ENCODE peak calls at places on chromosomes 5 and 9, in eight cellular contexts. L is DMS 273 treated with DMSO at 0.1 percent for 48 hours; B is amniotic stem cell; E is AG20443; Q is WERI-Rb-1; T is A549; G is stimulated activated CD4-positive, alpha-beta T cell treated with anti-CD3 and anti-CD28 coated beads, Interleukin-4, amount 100 ng/mL, for 1 hour; R is NCI-H1417. Y is an unnamed sample.

GRCh38 chr5:165914462-165914861 is 2377.0 kb upstream of the WWC1 start:
- DNase-seq in L (no peak), B (no peak), E (no peak), Q (no peak), T (no peak), G (no peak), R (no peak), Y (no peak)

GRCh38 chr9:69476797-69477196 is 151.8 kb downstream of the ENTREP1 start:
- DNase-seq in L (no peak), B (no peak), E (no peak), Q (no peak), T (no peak), G (no peak), R (peak; percentile 8), Y (no peak)

GRCh38 chr5:129384736-129385135 is 75.4 kb upstream of the ADAMTS19 start:
- DNase-seq in L (no peak), B (no peak), E (no peak), Q (no peak), T (no peak), G (no peak), R (no peak), Y (peak; percentile 64)

GRCh38 chr5:12125895-12126294 is 221.6 kb upstream of the CTNND2 start:
- DNase-seq in L (no peak), B (no peak), E (no peak), Q (no peak), T (no peak), G (no peak), R (no peak), Y (no peak)

GRCh38 chr5:32508806-32509805 is 64.6 kb upstream of the ZFR start:
- DNase-seq in L (no peak), B (no peak), E (no peak), Q (no peak), T (no peak), G (no peak), R (no peak), Y (peak; percentile 78)

GRCh38 chr5:149063017-149063687 is at the start of gene SH3TC2:
- DNase-seq in L (no peak), B (no peak), E (peak; percentile 87), Q (no peak), T (peak; percentile 14), G (no peak), R (no peak), Y (peak; percentile 82)

GRCh38 chr5:135262364-135262763 is 136.7 kb downstream of the MACROH2A1 start:
- DNase-seq in L (no peak), B (no peak), E (no peak), Q (no peak), T (no peak), G (no peak), R (no peak), Y (no peak)

GRCh38 chr5:139390639-139391569 is 1.2 kb upstream of the MZB1 start:
- DNase-seq in L (no peak), B (no peak), E (no peak), Q (no peak), T (no peak), G (no peak), R (no peak), Y (no peak)

GRCh38 chr5:148543727-148544126 is 110.6 kb downstream of the HTR4 start:
- DNase-seq in L (no peak), B (no peak), E (peak; percentile 17), Q (no peak), T (no peak), G (no peak), R (no peak), Y (no peak)

GRCh38 chr5:99706160-99706559 is 777.4 kb upstream of the CHD1 start:
- DNase-seq in L (no peak), B (no peak), E (no peak), Q (no peak), T (no peak), G (no peak), R (no peak), Y (no peak)

GRCh38 chr5:127290019-127290945 is at the start of gene MEGF10:
- DNase-seq in L (peak; percentile 16), B (peak; percentile 66), E (peak; percentile 85), Q (peak; percentile 59), T (peak; percentile 48), G (peak; percentile 7), R (no peak), Y (peak; percentile 33)

GRCh38 chr5:148005788-148006520 is 57.8 kb upstream of the SPINK5 start:
- DNase-seq in L (peak; percentile 2), B (no peak), E (no peak), Q (peak; percentile 17), T (no peak), G (no peak), R (no peak), Y (no peak)

GRCh38 chr5:135191084-135191826 is 157.2 kb upstream of the PITX1 start:
- DNase-seq in L (peak; percentile 48), B (peak; percentile 89), E (peak; percentile 85), Q (peak; percentile 93), T (peak; percentile 62), G (peak; percentile 78), R (peak; percentile 75), Y (peak; percentile 81)

GRCh38 chr9:16099901-16100300 is 547.1 kb downstream of the CCDC171 start:
- DNase-seq in L (no peak), B (no peak), E (no peak), Q (no peak), T (no peak), G (no peak), R (no peak), Y (no peak)

GRCh38 chr9:107059215-107059614 is 196.2 kb downstream of the ZNF462 start:
- DNase-seq in L (no peak), B (no peak), E (no peak), Q (no peak), T (no peak), G (no peak), R (no peak), Y (no peak)

GRCh38 chr5:72940082-72940481 is 15.8 kb upstream of the FCHO2 start:
- DNase-seq in L (no peak), B (no peak), E (no peak), Q (no peak), T (no peak), G (no peak), R (no peak), Y (no peak)

GRCh38 chr9:130286781-130287428 is 21.3 kb downstream of the HMCN2 start:
- DNase-seq in L (no peak), B (no peak), E (no peak), Q (no peak), T (no peak), G (no peak), R (no peak), Y (no peak)

GRCh38 chr9:135736979-135737839 is 35.2 kb downstream of the KCNT1 start:
- DNase-seq in L (no peak), B (no peak), E (no peak), Q (no peak), T (no peak), G (no peak), R (no peak), Y (no peak)

GRCh38 chr5:77101298-77101697 is 14.2 kb upstream of the ZBED3 start:
- DNase-seq in L (no peak), B (no peak), E (peak; percentile 71), Q (no peak), T (no peak), G (no peak), R (no peak), Y (peak; percentile 80)

GRCh38 chr5:5421149-5421960 is 1.1 kb upstream of the ICE1 start:
- DNase-seq in L (no peak), B (no peak), E (no peak), Q (peak; percentile 23), T (no peak), G (no peak), R (peak; percentile 23), Y (peak; percentile 7)

GRCh38 chr5:80231243-80231642 is 24.6 kb downstream of the SERINC5 start:
- DNase-seq in L (no peak), B (no peak), E (peak; percentile 72), Q (no peak), T (no peak), G (no peak), R (no peak), Y (peak; percentile 24)

GRCh38 chr5:81420039-81420667 is 26.2 kb upstream of the ACOT12 start:
- DNase-seq in L (no peak), B (peak; percentile 68), E (peak; percentile 81), Q (no peak), T (peak; percentile 47), G (no peak), R (no peak), Y (peak; percentile 90)

GRCh38 chr5:171315386-171315891 is 6.4 kb downstream of the TLX3 start:
- DNase-seq in L (no peak), B (no peak), E (no peak), Q (no peak), T (no peak), G (no peak), R (no peak), Y (no peak)

GRCh38 chr9:137221477-137222111 is 446 bp downstream of the RNF208 start:
- DNase-seq in L (no peak), B (no peak), E (no peak), Q (no peak), T (no peak), G (peak; percentile 42), R (no peak), Y (no peak)

GRCh38 chr9:98777618-98778017 is 18.7 kb downstream of the ANKS6 start:
- DNase-seq in L (no peak), B (no peak), E (no peak), Q (no peak), T (no peak), G (no peak), R (no peak), Y (no peak)

GRCh38 chr9:26937816-26938371 is 9.1 kb downstream of the PLAA start:
- DNase-seq in L (no peak), B (no peak), E (no peak), Q (no peak), T (no peak), G (no peak), R (no peak), Y (no peak)

GRCh38 chr9:86772289-86772982 is 174.9 kb downstream of the GAS1 start:
- DNase-seq in L (no peak), B (no peak), E (peak; percentile 41), Q (no peak), T (no peak), G (no peak), R (no peak), Y (no peak)

GRCh38 chr5:27652505-27652904 is 614.1 kb upstream of the CDH9 start:
- DNase-seq in L (no peak), B (no peak), E (no peak), Q (peak; percentile 67), T (no peak), G (no peak), R (no peak), Y (peak; percentile 55)

GRCh38 chr9:126702501-126703329 is 89.0 kb downstream of the LMX1B start:
- DNase-seq in L (no peak), B (no peak), E (peak; percentile 67), Q (peak; percentile 90), T (peak; percentile 50), G (peak; percentile 39), R (no peak), Y (no peak)

GRCh38 chr9:114000671-114001409 is 77.3 kb downstream of the AMBP start:
- DNase-seq in L (no peak), B (no peak), E (no peak), Q (no peak), T (no peak), G (no peak), R (no peak), Y (no peak)